ENCODE peak calls at places on chromosome 3, in ten cellular contexts. O is HCT116, K is GM12892, B is stomach, D is HL-60, C is spleen, M is prostate gland, J is upper lobe of left lung, F is SK-N-SH, Y is transverse colon. E is an unnamed sample.

GRCh38 chr3:110579841-110580550 is 491.6 kb upstream of the NECTIN3 start:
- DNase-seq in O (peak; percentile 55), K (no peak), B (no peak), D (no peak), C (no peak), M (no peak), J (no peak), F (no peak), Y (no peak), E (no peak)

GRCh38 chr3:10011644-10012043 is 14.6 kb upstream of the FANCD2 start:
- DNase-seq in O (no peak), K (no peak), B (no peak), D (no peak), C (no peak), M (no peak), J (no peak), F (no peak), Y (no peak), E (no peak)

GRCh38 chr3:46656778-46657556 is 36.5 kb downstream of the ALS2CL start:
- DNase-seq in O (no peak), K (no peak), B (no peak), D (no peak), C (no peak), M (no peak), J (no peak), F (no peak), Y (no peak), E (no peak)

GRCh38 chr3:172218350-172219323 is 179.3 kb downstream of the FNDC3B start:
- DNase-seq in O (no peak), K (no peak), B (no peak), D (no peak), C (no peak), M (no peak), J (no peak), F (no peak), Y (no peak), E (no peak)

GRCh38 chr3:115040673-115041286 is 106.3 kb downstream of the ZBTB20 start:
- DNase-seq in O (peak; percentile 16), K (no peak), B (peak; percentile 28), D (peak; percentile 24), C (no peak), M (no peak), J (peak; percentile 31), F (peak; percentile 43), Y (peak; percentile 20), E (peak; percentile 15)

GRCh38 chr3:169769287-169770181 is at the start of gene ACTRT3:
- DNase-seq in O (peak; percentile 35), K (peak; percentile 43), B (peak; percentile 76), D (peak; percentile 76), C (peak; percentile 93), M (peak; percentile 32), J (peak; percentile 59), F (peak; percentile 84), Y (peak; percentile 77), E (no peak)

GRCh38 chr3:108983051-108983450 is 29.4 kb upstream of the GUCA1C start:
- DNase-seq in O (no peak), K (no peak), B (no peak), D (no peak), C (no peak), M (no peak), J (no peak), F (no peak), Y (no peak), E (no peak)

GRCh38 chr3:48595526-48596121 is 495 bp upstream of the COL7A1 start:
- DNase-seq in O (no peak), K (no peak), B (peak; percentile 34), D (no peak), C (no peak), M (peak; percentile 48), J (no peak), F (peak; percentile 72), Y (peak; percentile 48), E (no peak)

GRCh38 chr3:87350367-87351199 is 74.2 kb upstream of the POU1F1 start:
- DNase-seq in O (peak; percentile 38), K (no peak), B (no peak), D (peak; percentile 7), C (no peak), M (peak; percentile 24), J (no peak), F (peak; percentile 46), Y (no peak), E (peak; percentile 33)

GRCh38 chr3:39965997-39966396 is 156.6 kb downstream of the MYRIP start:
- DNase-seq in O (no peak), K (no peak), B (no peak), D (no peak), C (no peak), M (no peak), J (no peak), F (no peak), Y (no peak), E (no peak)

GRCh38 chr3:188187055-188187454 is 33.1 kb downstream of the LPP start:
- DNase-seq in O (no peak), K (no peak), B (no peak), D (no peak), C (no peak), M (no peak), J (no peak), F (no peak), Y (no peak), E (peak; percentile 24)

GRCh38 chr3:110495201-110495927 is 576.3 kb upstream of the NECTIN3 start:
- DNase-seq in O (no peak), K (no peak), B (no peak), D (no peak), C (no peak), M (no peak), J (peak; percentile 68), F (no peak), Y (no peak), E (no peak)

GRCh38 chr3:126927846-126928245 is 55.1 kb upstream of the PLXNA1 start:
- DNase-seq in O (no peak), K (no peak), B (no peak), D (no peak), C (peak; percentile 46), M (no peak), J (no peak), F (peak; percentile 54), Y (no peak), E (no peak)

GRCh38 chr3:175246234-175246633 is 387.1 kb downstream of the NAALADL2 start:
- DNase-seq in O (no peak), K (no peak), B (no peak), D (no peak), C (no peak), M (no peak), J (no peak), F (no peak), Y (no peak), E (no peak)
- TF ChIP-seq POLR2AphosphoS5 in O (no peak), K (no peak), B (no peak), D (no peak), C (no peak), M (no peak), J (no peak), F (no peak), Y (no peak), E (no peak)

DNA sequence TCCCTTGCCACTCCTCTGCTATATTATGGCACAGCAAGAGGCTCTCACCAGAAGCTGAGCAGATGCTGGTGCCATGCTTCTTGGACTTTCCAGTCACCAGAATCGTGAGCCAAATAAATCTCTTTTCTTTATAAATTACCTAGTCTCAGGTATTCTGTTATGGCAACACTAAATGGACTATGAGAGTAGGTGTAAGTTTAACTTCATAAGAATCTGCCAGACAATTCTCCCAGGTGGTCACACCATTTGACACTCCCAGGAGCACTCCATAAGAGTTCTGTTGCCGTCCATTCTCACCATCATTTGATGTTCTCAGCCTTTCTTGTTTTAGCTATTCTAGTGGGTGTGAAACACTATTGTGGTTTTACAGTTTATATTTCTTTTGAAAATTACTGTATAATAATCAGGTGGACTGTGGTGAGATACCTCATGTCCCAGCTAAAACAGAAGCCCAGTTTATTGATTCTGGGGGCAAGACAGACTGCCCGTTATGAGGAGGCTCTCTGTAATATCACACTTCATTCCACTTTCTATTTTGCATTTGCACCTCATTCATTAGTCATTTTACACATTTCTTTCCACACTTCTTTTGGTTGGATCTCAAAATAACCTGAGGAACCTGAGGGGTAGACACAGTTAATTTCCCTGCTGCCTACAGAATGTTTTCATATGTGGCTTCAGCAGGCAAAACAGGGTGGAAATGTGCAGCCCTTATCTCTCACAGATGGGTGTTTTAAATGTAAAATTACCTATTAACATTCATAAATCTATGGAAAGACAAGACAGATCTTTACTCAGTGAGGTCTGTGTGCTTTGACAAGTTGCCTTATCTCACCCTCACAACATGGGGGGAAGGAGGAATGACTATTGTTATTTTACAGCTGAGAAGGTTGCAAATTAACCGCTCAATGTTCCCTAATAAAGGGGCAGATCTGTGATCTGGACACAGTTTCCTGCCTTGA is 42.1 kb downstream of the CDCP1 start:
- DNase-seq in O (no peak), K (no peak), B (no peak), D (no peak), C (no peak), M (no peak), J (no peak), F (no peak), Y (no peak), E (no peak)
- TF ChIP-seq POLR2AphosphoS5 in O (no peak), K (no peak), B (no peak), D (no peak), C (no peak), M (no peak), J (no peak), F (no peak), Y (no peak), E (no peak)

DNA sequence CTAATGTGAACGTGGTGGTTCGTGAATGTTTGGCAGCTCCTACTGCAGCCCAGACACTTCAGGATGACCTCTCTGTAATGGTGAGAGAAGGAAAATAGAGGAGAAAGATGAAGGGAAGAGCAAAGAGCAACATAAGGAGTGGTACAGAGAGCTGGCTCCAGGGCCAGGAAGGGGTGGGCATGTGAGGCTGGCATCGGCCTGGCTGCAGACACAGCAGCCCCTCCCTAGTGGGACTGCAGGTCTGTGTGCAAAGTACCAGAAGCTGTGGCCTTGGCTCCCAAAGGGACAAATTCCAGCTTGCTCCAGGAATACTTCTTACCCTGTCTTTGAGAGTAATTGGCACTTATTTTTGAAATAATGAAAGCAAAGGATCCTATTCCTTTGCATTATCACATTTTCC is 10.0 kb downstream of the FSTL1 start:
- DNase-seq in O (no peak), K (no peak), B (no peak), D (no peak), C (no peak), M (no peak), J (no peak), F (no peak), Y (no peak), E (no peak)
- TF ChIP-seq POLR2AphosphoS5 in O (no peak), K (no peak), B (no peak), D (no peak), C (no peak), M (no peak), J (no peak), F (no peak), Y (no peak), E (no peak)

GRCh38 chr3:189459231-189459630 is 172.0 kb upstream of the TP63 start:
- DNase-seq in O (no peak), K (no peak), B (no peak), D (no peak), C (no peak), M (no peak), J (no peak), F (no peak), Y (no peak), E (no peak)

GRCh38 chr3:189466004-189466403 is 165.2 kb upstream of the TP63 start:
- DNase-seq in O (no peak), K (no peak), B (no peak), D (no peak), C (no peak), M (no peak), J (no peak), F (no peak), Y (no peak), E (no peak)

GRCh38 chr3:189460511-189460910 is 170.7 kb upstream of the TP63 start:
- DNase-seq in O (no peak), K (no peak), B (no peak), D (no peak), C (no peak), M (no peak), J (no peak), F (no peak), Y (no peak), E (no peak)

GRCh38 chr3:189464800-189465199 is 166.4 kb upstream of the TP63 start:
- DNase-seq in O (no peak), K (no peak), B (no peak), D (no peak), C (no peak), M (no peak), J (no peak), F (no peak), Y (no peak), E (no peak)
- TF ChIP-seq POLR2AphosphoS5 in O (no peak), K (no peak), B (no peak), D (no peak), C (no peak), M (no peak), J (no peak), F (no peak), Y (no peak), E (no peak)

E was measured in Panc1.